ENCODE peak calls at places on chromosome 4, in six cellular contexts. G is iris pigment epithelial cell; X is GM23248; U is cardiac septum; B is left ventricle myocardium inferior; O is activated naive CD8-positive, alpha-beta T cell treated with anti-CD3 and anti-CD28 coated beads, Interleukin-2, amount 50 U/mL, for 24 hours. M is an unnamed sample.

GRCh38 chr4:185859106-185859505 is 47.1 kb upstream of the SORBS2 start:
- DNase-seq in G (peak; percentile 65), X (no peak), U (no peak), B (no peak), O (no peak), M (no peak)

GRCh38 chr4:183637461-183637860 is 21.5 kb downstream of the RWDD4 start:
- DNase-seq in G (peak; percentile 56), X (peak; percentile 55), U (no peak), B (no peak), O (no peak), M (no peak)

GRCh38 chr4:7872264-7872771 is 67.3 kb downstream of the AFAP1 start:
- DNase-seq in G (peak; percentile 93), X (peak; percentile 94), U (no peak), B (no peak), O (no peak), M (no peak)

GRCh38 chr4:129583868-129584267 is 487.9 kb downstream of the C4orf33 start:
- DNase-seq in G (no peak), X (no peak), U (no peak), B (peak; percentile 13), O (no peak), M (no peak)

GRCh38 chr4:82578935-82579334 is 17.1 kb upstream of the TMEM150C start:
- DNase-seq in G (peak; percentile 3), X (peak; percentile 7), U (no peak), B (no peak), O (no peak), M (no peak)

GRCh38 chr4:139934336-139934735 is 219.6 kb downstream of the MAML3 start:
- DNase-seq in G (peak; percentile 60), X (peak; percentile 68), U (no peak), B (no peak), O (no peak), M (no peak)

GRCh38 chr4:5676763-5677162 is 31.6 kb downstream of the EVC2 start:
- DNase-seq in G (no peak), X (no peak), U (no peak), B (no peak), O (no peak), M (no peak)

GRCh38 chr4:185071412-185071811 is 53.1 kb downstream of the HELT start:
- DNase-seq in G (peak; percentile 10), X (no peak), U (no peak), B (no peak), O (no peak), M (no peak)

GRCh38 chr4:165175879-165176278 is 31.5 kb upstream of the KLHL2 start:
- DNase-seq in G (no peak), X (no peak), U (no peak), B (no peak), O (no peak), M (no peak)

GRCh38 chr4:56768772-56769171 is 52.7 kb downstream of the SPINK2 start:
- DNase-seq in G (no peak), X (no peak), U (no peak), B (no peak), O (no peak), M (no peak)

GRCh38 chr4:118026806-118027205 is 7.5 kb upstream of the NDST3 start:
- DNase-seq in G (no peak), X (no peak), U (no peak), B (no peak), O (no peak), M (no peak)

GRCh38 chr4:186304816-186305520 is 39.0 kb downstream of the F11 start:
- DNase-seq in G (peak; percentile 5), X (peak; percentile 21), U (no peak), B (no peak), O (no peak), M (no peak)

GRCh38 chr4:2378408-2378807 is 40.0 kb downstream of the ZFYVE28 start:
- DNase-seq in G (no peak), X (peak; percentile 64), U (no peak), B (no peak), O (no peak), M (no peak)

GRCh38 chr4:6674500-6675149 is 19.1 kb upstream of the S100P start:
- DNase-seq in G (peak; percentile 54), X (peak; percentile 36), U (peak; percentile 57), B (no peak), O (peak; percentile 54), M (no peak)

GRCh38 chr4:19675172-19675811 is 576.4 kb upstream of the SLIT2 start:
- DNase-seq in G (peak; percentile 68), X (peak; percentile 61), U (no peak), B (no peak), O (no peak), M (no peak)

GRCh38 chr4:10185518-10186227 is 69.1 kb upstream of the WDR1 start:
- DNase-seq in G (no peak), X (no peak), U (no peak), B (no peak), O (no peak), M (no peak)

GRCh38 chr4:138643827-138644226 is 371.8 kb upstream of the NOCT start:
- DNase-seq in G (peak; percentile 10), X (peak; percentile 67), U (no peak), B (no peak), O (no peak), M (no peak)

GRCh38 chr4:10687526-10687925 is 3.0 kb upstream of the CLNK start:
- DNase-seq in G (no peak), X (no peak), U (no peak), B (no peak), O (no peak), M (no peak)

GRCh38 chr4:42416017-42416416 is 18.7 kb downstream of the SHISA3 start:
- DNase-seq in G (no peak), X (no peak), U (no peak), B (no peak), O (no peak), M (no peak)

GRCh38 chr4:80989921-80990544 is 40.5 kb upstream of the BMP3 start:
- DNase-seq in G (peak; percentile 72), X (peak; percentile 77), U (no peak), B (no peak), O (no peak), M (peak; percentile 2)

GRCh38 chr4:128068927-128069326 is 7.8 kb downstream of the LARP1B start:
- DNase-seq in G (peak; percentile 70), X (peak; percentile 35), U (peak; percentile 39), B (no peak), O (no peak), M (no peak)

GRCh38 chr4:69999420-69999819 is 3.7 kb downstream of the STATH start:
- DNase-seq in G (peak; percentile 41), X (peak; percentile 45), U (no peak), B (no peak), O (no peak), M (no peak)

GRCh38 chr4:67928547-67928946 is 34.7 kb downstream of the TMPRSS11A start:
- DNase-seq in G (no peak), X (no peak), U (no peak), B (no peak), O (no peak), M (no peak)

GRCh38 chr4:135508006-135508714 is 1306.6 kb upstream of the PABPC4L start:
- DNase-seq in G (peak; percentile 89), X (peak; percentile 2), U (no peak), B (no peak), O (no peak), M (peak; percentile 11)

GRCh38 chr4:102352774-102353173 is 7.5 kb upstream of the SLC39A8 start:
- DNase-seq in G (no peak), X (no peak), U (no peak), B (no peak), O (no peak), M (no peak)

GRCh38 chr4:70838400-70838971 is 1.2 kb downstream of the GRSF1 start:
- DNase-seq in G (peak; percentile 26), X (peak; percentile 62), U (no peak), B (no peak), O (no peak), M (no peak)

GRCh38 chr4:172514011-172514410 is 654.6 kb upstream of the GALNT7 start:
- DNase-seq in G (no peak), X (no peak), U (no peak), B (no peak), O (no peak), M (no peak)

M was measured in T1000.